ENCODE peak calls at places on chromosomes 3 and 15, in six cellular contexts. Z is H9, I is trophoblast cell, X is mesendoderm, S is IMR-90, K is H1. V is an unnamed sample.

GRCh38 chr3:136639069-136639468 is 113.1 kb downstream of the STAG1 start:
- DNase-seq in K (no peak), S (no peak), Z (no peak), X (no peak), I (no peak), V (no peak)

GRCh38 chr15:70200511-70200991 is 102.8 kb upstream of the TLE3 start:
- DNase-seq in K (no peak), S (no peak), I (peak; percentile 97), Z (no peak), X (no peak), V (no peak)

GRCh38 chr3:56862352-56863062 is 60.8 kb upstream of the ARHGEF3 start:
- DNase-seq in S (peak; percentile 73), Z (no peak), X (no peak), I (no peak), K (no peak), V (no peak)

GRCh38 chr3:168157903-168158302 is 62.2 kb upstream of the GOLIM4 start:
- DNase-seq in K (no peak), Z (no peak), X (no peak), S (no peak), I (no peak), V (no peak)

GRCh38 chr3:108493862-108494261 is 16.5 kb downstream of the MYH15 start:
- DNase-seq in I (no peak), X (no peak), K (no peak), S (no peak), Z (peak; percentile 33), V (no peak)

GRCh38 chr3:107208100-107208499 is 169.1 kb upstream of the CCDC54 start:
- DNase-seq in X (no peak), I (peak; percentile 42), S (peak; percentile 99), Z (no peak), K (no peak), V (peak; percentile 43)

GRCh38 chr15:56757884-56758283 is 24.6 kb upstream of the ZNF280D start:
- DNase-seq in Z (no peak), I (no peak), X (no peak), S (no peak), K (no peak), V (no peak)

GRCh38 chr15:79969175-79969574 is 1.8 kb downstream of the BCL2A1 start:
- DNase-seq in X (no peak), I (no peak), Z (no peak), S (no peak), K (no peak), V (no peak)

GRCh38 chr3:195872097-195872496 is 36.3 kb downstream of the TNK2 start:
- DNase-seq in X (no peak), S (no peak), Z (no peak), I (no peak), K (no peak), V (no peak)

GRCh38 chr3:77041156-77041696 is 1.3 kb downstream of the ROBO2 start:
- DNase-seq in Z (no peak), K (no peak), X (no peak), I (no peak), S (no peak), V (no peak)

GRCh38 chr15:87401986-87402385 is 854.6 kb downstream of the NTRK3 start:
- DNase-seq in X (no peak), S (no peak), I (no peak), K (no peak), Z (peak; percentile 32), V (no peak)

GRCh38 chr3:11195721-11196332 is 41.5 kb downstream of the HRH1 start:
- DNase-seq in S (peak; percentile 56), X (peak; percentile 45), K (no peak), Z (peak; percentile 36), I (no peak), V (no peak)

GRCh38 chr3:15096026-15096425 is 2.9 kb downstream of the RBSN start:
- DNase-seq in Z (no peak), I (no peak), X (no peak), K (no peak), S (no peak), V (no peak)

GRCh38 chr3:190533511-190534282 is 19.8 kb downstream of the IL1RAP start:
- DNase-seq in I (peak; percentile 88), S (peak; percentile 93), K (no peak), Z (no peak), X (no peak), V (no peak)
- H4K8ac ChIP-seq in I (no peak overlapping the region), S (peak overlapping the region; percentile 93), K (no peak overlapping the region), Z (no peak overlapping the region), X (no peak overlapping the region), V (no peak overlapping the region)

GRCh38 chr3:45715945-45716344 is 26.7 kb downstream of the SACM1L start:
- DNase-seq in Z (no peak), X (no peak), S (peak; percentile 58), K (no peak), I (no peak), V (no peak)

GRCh38 chr3:45711936-45712335 is 22.7 kb downstream of the SACM1L start:
- DNase-seq in S (peak; percentile 17), I (no peak), K (no peak), Z (no peak), X (no peak), V (no peak)

GRCh38 chr3:45716790-45717336 is 27.7 kb downstream of the SACM1L start:
- DNase-seq in K (no peak), S (peak; percentile 31), I (peak; percentile 71), X (peak; percentile 30), Z (no peak), V (no peak)

DNA sequence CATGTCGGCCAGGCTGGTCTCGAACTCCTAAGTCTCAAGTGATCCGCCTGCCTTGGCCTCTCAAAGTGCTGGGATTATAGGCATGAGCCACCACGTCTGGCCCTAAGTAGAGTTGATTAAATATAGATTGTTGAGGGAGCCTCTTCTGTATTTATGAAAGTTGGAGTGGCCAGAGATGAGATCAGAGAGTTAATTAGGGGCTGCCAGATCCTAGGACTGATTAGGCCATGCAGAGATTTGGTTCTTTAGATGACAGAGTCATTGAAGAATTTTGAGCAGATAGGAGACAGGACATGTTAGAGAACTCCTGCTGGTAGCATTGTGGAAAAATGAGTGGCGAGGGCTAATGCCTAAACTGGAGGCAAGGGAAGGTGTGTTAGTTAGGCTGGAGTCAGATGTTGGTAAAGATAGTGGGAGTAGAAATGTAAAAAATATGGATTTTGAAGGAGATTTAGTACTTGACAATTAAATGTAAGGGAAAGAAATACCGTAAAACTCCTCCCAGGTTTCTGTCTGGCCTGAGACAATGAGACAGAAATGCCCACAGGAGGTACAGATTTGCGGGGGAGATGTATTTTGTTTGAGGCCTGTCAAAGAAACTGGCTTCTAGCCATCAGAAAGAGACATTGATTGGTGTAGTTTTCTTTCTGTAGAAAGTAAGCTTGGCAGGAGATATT is 23.4 kb downstream of the SACM1L start:
- DNase-seq in X (peak; percentile 96), K (no peak), S (no peak), Z (no peak), I (peak; percentile 91), V (no peak)
- H4K8ac ChIP-seq in X (no peak overlapping the region), K (no peak overlapping the region), S (no peak overlapping the region), Z (no peak overlapping the region), I (no peak overlapping the region), V (no peak overlapping the region)

GRCh38 chr15:75578206-75578947 is 738 bp downstream of the PTPN9 start:
- DNase-seq in X (peak; percentile 19), K (no peak), Z (peak; percentile 34), I (peak; percentile 49), S (no peak), V (peak; percentile 27)
- H4K8ac ChIP-seq in X (peak overlapping the region; percentile 100), K (peak overlapping the region; percentile 94), Z (no peak overlapping the region), I (peak overlapping the region; percentile 91), S (peak overlapping the region; percentile 84), V (peak overlapping the region; percentile 65)

GRCh38 chr15:40511093-40511471 is 40.3 kb downstream of the CHST14 start:
- DNase-seq in I (peak; percentile 98), S (no peak), Z (no peak), X (peak; percentile 15), K (no peak), V (no peak)
- H4K8ac ChIP-seq in I (no peak overlapping the region), S (no peak overlapping the region), Z (no peak overlapping the region), X (no peak overlapping the region), K (peak overlapping the region; percentile 97), V (no peak overlapping the region)